ENCODE peak calls at places on chromosomes 3 and 15, in six cellular contexts. Q, P, E, N, R and K are unnamed samples.

GRCh38 chr3:51940648-51941421 is 869 bp downstream of the RRP9 start:
- DNase-seq in Q (no peak), P (no peak), E (peak; percentile 6), N (peak; percentile 29), R (no peak), K (no peak)

GRCh38 chr3:46663611-46664135 is 29.8 kb downstream of the ALS2CL start:
- DNase-seq in Q (no peak), P (no peak), E (no peak), N (no peak), R (no peak), K (no peak)

GRCh38 chr3:127787556-127787955 is 34.8 kb downstream of the MGLL start:
- DNase-seq in Q (no peak), P (no peak), E (no peak), N (no peak), R (no peak), K (no peak)

GRCh38 chr15:85296615-85297402 is 83.6 kb upstream of the AKAP13 start:
- DNase-seq in Q (peak; percentile 85), P (peak; percentile 36), E (peak; percentile 74), N (peak; percentile 62), R (peak; percentile 77), K (peak; percentile 54)

GRCh38 chr15:83449928-83450501 is 2.9 kb downstream of the SH3GL3 start:
- DNase-seq in Q (no peak), P (no peak), E (peak; percentile 21), N (no peak), R (no peak), K (no peak)

GRCh38 chr3:55818485-55818884 is 331.4 kb upstream of the WNT5A start:
- DNase-seq in Q (no peak), P (no peak), E (no peak), N (no peak), R (no peak), K (no peak)

GRCh38 chr3:152071924-152072323 is 196.8 kb upstream of the MBNL1 start:
- DNase-seq in Q (peak; percentile 9), P (no peak), E (peak; percentile 45), N (no peak), R (no peak), K (peak; percentile 10)

GRCh38 chr15:96093063-96093462 is 237.4 kb upstream of the NR2F2 start:
- DNase-seq in Q (no peak), P (no peak), E (no peak), N (no peak), R (no peak), K (no peak)

GRCh38 chr3:185713015-185713414 is 111.8 kb downstream of the IGF2BP2 start:
- DNase-seq in Q (peak; percentile 41), P (no peak), E (no peak), N (no peak), R (no peak), K (no peak)

GRCh38 chr3:187621881-187622280 is 48.3 kb downstream of the SST start:
- DNase-seq in Q (no peak), P (no peak), E (no peak), N (no peak), R (no peak), K (no peak)

GRCh38 chr15:96330064-96330449 is 443 bp upstream of the NR2F2 start:
- DNase-seq in Q (peak; percentile 77), P (no peak), E (peak; percentile 76), N (peak; percentile 82), R (no peak), K (no peak)

GRCh38 chr3:20462226-20462625 is 276.2 kb upstream of the SGO1 start:
- DNase-seq in Q (no peak), P (no peak), E (no peak), N (no peak), R (no peak), K (peak; percentile 40)